ENCODE peak calls at places on chromosomes 4 and X, in six cellular contexts. X, C, W, T, I and P are unnamed samples.

GRCh38 chr4:15953625-15954024 is 9.3 kb downstream of the FGFBP2 start:
- DNase-seq in I (no peak), T (no peak), X (no peak), W (no peak), C (no peak), P (no peak)

GRCh38 chr4:183362036-183362435 is 39.8 kb upstream of the CLDN24 start:
- DNase-seq in T (no peak), I (no peak), C (no peak), X (no peak), W (no peak), P (no peak)

GRCh38 chrX:13076176-13076956 is 31.9 kb upstream of the FAM9C start:
- DNase-seq in C (no peak), X (no peak), T (no peak), W (no peak), I (no peak), P (peak; percentile 20)

GRCh38 chr4:30941641-30942040 is 221.5 kb downstream of the PCDH7 start:
- DNase-seq in T (no peak), W (no peak), I (no peak), C (no peak), X (no peak), P (no peak)

GRCh38 chr4:183438458-183439113 is 5.8 kb upstream of the CDKN2AIP start:
- DNase-seq in X (no peak), W (no peak), I (no peak), T (peak; percentile 72), C (no peak), P (no peak)

GRCh38 chr4:2270341-2271165 is 8.6 kb upstream of the MXD4 start:
- DNase-seq in X (no peak), T (no peak), C (no peak), W (no peak), I (no peak), P (no peak)

GRCh38 chr4:80495847-80496246 is 160.3 kb downstream of the CFAP299 start:
- DNase-seq in I (no peak), W (no peak), X (no peak), T (no peak), C (no peak), P (no peak)

GRCh38 chr4:1604706-1605205 is 79.4 kb downstream of the FAM53A start:
- DNase-seq in T (no peak), W (no peak), X (no peak), C (no peak), I (no peak), P (no peak)